ENCODE peak calls at places on chromosomes 16 and 17, in four cellular contexts. L is fibroblast of the conjunctiva, C is T1000, V is dorsolateral prefrontal cortex. I is an unnamed sample.

GRCh38 chr17:17837380-17837821 is 615 bp upstream of the SREBF1 start:
- DNase-seq in C (no peak), L (peak; percentile 73), V (no peak), I (no peak)

GRCh38 chr17:66704858-66705257 is 130.1 kb upstream of the CACNG5 start:
- DNase-seq in L (no peak), V (no peak), C (no peak), I (no peak)

GRCh38 chr16:86470964-86471363 is 39.4 kb upstream of the FOXF1 start:
- DNase-seq in L (no peak), V (no peak), C (no peak), I (no peak)

GRCh38 chr16:71520550-71520949 is 5.7 kb upstream of the CHST4 start:
- DNase-seq in C (no peak), V (no peak), L (no peak), I (no peak)

GRCh38 chr17:32533296-32533695 is 46.5 kb downstream of the CDK5R1 start:
- DNase-seq in C (no peak), L (no peak), V (no peak), I (no peak)

GRCh38 chr16:1163567-1164055 is 10.7 kb downstream of the CACNA1H start:
- DNase-seq in C (no peak), L (no peak), V (peak; percentile 42), I (no peak)

GRCh38 chr16:84778720-84779119 is 41.1 kb upstream of the CRISPLD2 start:
- DNase-seq in L (no peak), V (no peak), C (no peak), I (no peak)

GRCh38 chr17:78184311-78184710 is 2.5 kb downstream of the TK1 start:
- DNase-seq in V (no peak), C (no peak), L (no peak), I (no peak)

GRCh38 chr16:81778861-81779539 is at the start of gene PLCG2:
- DNase-seq in V (no peak), L (no peak), C (no peak), I (peak; percentile 71)

GRCh38 chr17:29007456-29008455 is 1.9 kb upstream of the SEZ6 start:
- DNase-seq in V (no peak), C (no peak), L (no peak), I (no peak)

GRCh38 chr17:49469831-49470568 is 25.1 kb upstream of the NGFR start:
- DNase-seq in L (no peak), C (no peak), V (peak; percentile 39), I (no peak)

GRCh38 chr16:27579086-27579980 is 29.4 kb downstream of the KATNIP start:
- DNase-seq in L (no peak), C (no peak), V (no peak), I (no peak)